ENCODE peak calls at places on chromosome 3, in eight cellular contexts. I, J, A, Q, P, L, F and K are unnamed samples.

GRCh38 chr3:113070226-113071220 is 79.7 kb downstream of the GTPBP8 start:
- DNase-seq in F (no peak), L (peak), J (no peak), P (no peak), A (no peak), I (no peak), Q (no peak), K (no peak)

GRCh38 chr3:154979327-154979726 is 100.8 kb upstream of the MME start:
- DNase-seq in J (no peak), I (no peak), P (no peak), F (no peak), Q (no peak), L (no peak), A (no peak), K (no peak)

GRCh38 chr3:181916018-181916417 is 204.3 kb downstream of the SOX2 start:
- DNase-seq in P (no peak), F (no peak), J (no peak), Q (no peak), I (no peak), A (no peak), L (no peak), K (no peak)

GRCh38 chr3:100080573-100080972 is 33.7 kb downstream of the FILIP1L start:
- DNase-seq in J (no peak), I (no peak), F (no peak), L (peak), Q (peak), P (no peak), A (no peak), K (no peak)

GRCh38 chr3:186821429-186822367 is 15.4 kb upstream of the RFC4 start:
- DNase-seq in J (no peak), A (peak), I (peak), L (peak), Q (peak), F (no peak), P (no peak), K (no peak)

GRCh38 chr3:123792473-123793201 is 91.5 kb downstream of the MYLK start:
- DNase-seq in Q (peak), J (no peak), I (no peak), A (no peak), P (no peak), L (no peak), F (no peak), K (no peak)

GRCh38 chr3:186929676-186930075 is 650 bp upstream of the ST6GAL1 start:
- DNase-seq in L (no peak), A (no peak), I (no peak), F (no peak), P (no peak), J (no peak), Q (no peak), K (no peak)

GRCh38 chr3:5239602-5240001 is 52.1 kb downstream of the EDEM1 start:
- DNase-seq in A (no peak), Q (no peak), L (no peak), P (no peak), I (no peak), F (no peak), J (no peak), K (no peak)

GRCh38 chr3:149224736-149225594 is 3.3 kb upstream of the CP start:
- DNase-seq in I (no peak), J (no peak), L (peak), A (no peak), P (no peak), Q (peak), F (no peak), K (peak)

GRCh38 chr3:115512565-115513410 is 110.5 kb upstream of the GAP43 start:
- DNase-seq in Q (no peak), J (peak), A (no peak), P (no peak), L (peak), I (peak), F (no peak), K (no peak)

GRCh38 chr3:80439490-80439889 is 671.7 kb upstream of the ROBO1 start:
- DNase-seq in J (no peak), A (no peak), L (no peak), Q (no peak), P (no peak), I (no peak), F (no peak), K (no peak)

GRCh38 chr3:106573605-106574004 is 704.8 kb upstream of the CBLB start:
- DNase-seq in L (no peak), J (no peak), A (no peak), Q (no peak), P (no peak), I (no peak), F (no peak), K (no peak)

GRCh38 chr3:52084216-52084945 is 28.0 kb upstream of the DUSP7 start:
- DNase-seq in A (no peak), P (no peak), L (no peak), F (no peak), J (no peak), Q (no peak), I (no peak), K (no peak)

GRCh38 chr3:37707428-37708372 is 154.0 kb upstream of the CTDSPL start:
- DNase-seq in J (no peak), P (peak), L (no peak), I (no peak), Q (no peak), F (no peak), A (no peak), K (no peak)

GRCh38 chr3:48466386-48467109 is 20.0 kb downstream of the ATRIP start:
- DNase-seq in J (peak), I (peak), L (no peak), Q (no peak), A (peak), F (peak), P (no peak), K (no peak)

GRCh38 chr3:174986685-174987084 is 127.6 kb downstream of the NAALADL2 start:
- DNase-seq in L (no peak), I (no peak), A (no peak), J (no peak), F (no peak), P (no peak), Q (peak), K (no peak)

GRCh38 chr3:172607305-172608121 is 84.3 kb upstream of the TNFSF10 start:
- DNase-seq in A (no peak), P (no peak), Q (peak), L (no peak), I (no peak), F (no peak), J (no peak), K (no peak)

GRCh38 chr3:71398157-71398836 is 185.2 kb downstream of the FOXP1 start:
- DNase-seq in Q (no peak), P (no peak), F (no peak), J (no peak), I (peak), A (no peak), L (no peak), K (no peak)

GRCh38 chr3:159904455-159904854 is 84.2 kb upstream of the IL12A start:
- DNase-seq in L (no peak), I (no peak), P (no peak), Q (no peak), A (no peak), J (no peak), F (no peak), K (no peak)

GRCh38 chr3:12239301-12239700 is 49.6 kb upstream of the PPARG start:
- DNase-seq in J (peak), L (no peak), P (peak), F (no peak), A (no peak), I (no peak), Q (no peak), K (no peak)

GRCh38 chr3:42708611-42709151 is 6.1 kb upstream of the HHATL start:
- DNase-seq in A (no peak), J (no peak), Q (no peak), P (peak), I (no peak), L (no peak), F (no peak), K (no peak)

GRCh38 chr3:102129774-102130608 is 280.7 kb downstream of the NFKBIZ start:
- DNase-seq in L (peak), I (peak), P (peak), Q (peak), J (peak), F (no peak), A (no peak), K (no peak)

GRCh38 chr3:120448707-120449650 is 1.8 kb downstream of the FSTL1 start:
- DNase-seq in P (no peak), A (no peak), I (no peak), L (peak), J (peak), Q (peak), F (no peak), K (no peak)

GRCh38 chr3:184827572-184827971 is 15.6 kb downstream of the VPS8 start:
- DNase-seq in I (no peak), J (no peak), Q (no peak), F (no peak), A (no peak), L (no peak), P (no peak), K (no peak)

GRCh38 chr3:133874344-133874743 is 21.3 kb downstream of the RAB6B start:
- DNase-seq in I (no peak), F (no peak), Q (no peak), A (no peak), P (no peak), L (no peak), J (no peak), K (no peak)

GRCh38 chr3:16658933-16659793 is 53.9 kb upstream of the DAZL start:
- DNase-seq in L (no peak), F (no peak), I (no peak), A (no peak), P (no peak), Q (no peak), J (no peak), K (no peak)

GRCh38 chr3:72632129-72632528 is 216.1 kb downstream of the SHQ1 start:
- DNase-seq in Q (no peak), P (no peak), I (no peak), A (no peak), L (no peak), F (no peak), J (no peak), K (no peak)

GRCh38 chr3:124014366-124014942 is 22.5 kb upstream of the ROPN1 start:
- DNase-seq in P (no peak), L (no peak), J (no peak), F (no peak), Q (no peak), A (no peak), I (no peak), K (no peak)

GRCh38 chr3:105293441-105293840 is 73.3 kb upstream of the ALCAM start:
- DNase-seq in I (no peak), A (no peak), F (no peak), P (no peak), J (no peak), L (no peak), Q (no peak), K (no peak)

GRCh38 chr3:30354513-30354912 is 251.9 kb upstream of the TGFBR2 start:
- DNase-seq in P (peak), L (no peak), J (peak), A (no peak), I (no peak), F (no peak), Q (no peak), K (no peak)

GRCh38 chr3:116474356-116475200 is 29.3 kb upstream of the LSAMP start:
- DNase-seq in L (no peak), P (no peak), Q (no peak), I (no peak), J (no peak), A (no peak), F (no peak), K (no peak)

GRCh38 chr3:16311960-16312451 is 47.0 kb downstream of the OXNAD1 start:
- DNase-seq in J (peak), F (no peak), A (peak), Q (no peak), P (no peak), I (peak), L (no peak), K (no peak)

GRCh38 chr3:38125305-38126120 is 11.4 kb downstream of the ACAA1 start:
- DNase-seq in P (peak), A (no peak), J (no peak), F (peak), I (no peak), Q (no peak), L (no peak), K (no peak)

GRCh38 chr3:69941439-69942176 is 57.9 kb upstream of the SAMMSON start:
- DNase-seq in I (no peak), P (no peak), Q (peak), F (no peak), A (no peak), L (peak), J (no peak), K (no peak)